ENCODE peak calls at places on chromosomes 3 and 15, in eight cellular contexts. C is right lobe of liver; D is endothelial cell; F is HFFc6; E is GM12864; P is ovary; N is CD4-positive, alpha-beta T cell; Q is bronchial epithelial cell. O is an unnamed sample.

GRCh38 chr3:133413166-133414020 is 13.5 kb downstream of the BFSP2 start:
- DNase-seq in E (no peak), N (no peak), F (peak; percentile 53), C (no peak), Q (no peak), P (no peak), D (no peak), O (no peak)

GRCh38 chr3:146554168-146554760 is 9.9 kb upstream of the PLSCR1 start:
- DNase-seq in D (no peak), E (no peak), N (no peak), P (no peak), F (no peak), C (no peak), Q (no peak), O (no peak)

GRCh38 chr3:175338775-175339535 is 479.8 kb downstream of the NAALADL2 start:
- DNase-seq in C (peak; percentile 59), E (no peak), Q (peak; percentile 72), D (no peak), N (no peak), F (peak; percentile 77), P (no peak), O (no peak)

GRCh38 chr3:17546500-17546899 is 195.9 kb downstream of the TBC1D5 start:
- DNase-seq in Q (no peak), E (no peak), C (no peak), D (no peak), P (no peak), F (no peak), N (no peak), O (no peak)

GRCh38 chr3:126612464-126613205 is 42.3 kb downstream of the TXNRD3 start:
- DNase-seq in P (no peak), F (no peak), C (no peak), D (no peak), N (no peak), Q (no peak), E (no peak), O (no peak)

GRCh38 chr15:82129769-82130168 is 84.0 kb upstream of the MEX3B start:
- DNase-seq in Q (peak; percentile 35), F (peak; percentile 87), N (no peak), E (no peak), P (no peak), D (no peak), C (no peak), O (no peak)

GRCh38 chr3:146218880-146219866 is 31.7 kb downstream of the PLSCR4 start:
- DNase-seq in F (no peak), N (peak; percentile 42), E (no peak), P (peak; percentile 73), D (peak; percentile 18), Q (peak; percentile 32), C (no peak), O (no peak)

GRCh38 chr15:47374222-47374621 is 343.1 kb upstream of the SEMA6D start:
- DNase-seq in F (peak; percentile 34), E (no peak), C (no peak), D (peak; percentile 5), N (no peak), Q (peak; percentile 47), P (no peak), O (no peak)

GRCh38 chr15:31474059-31474868 is 147.6 kb downstream of the KLF13 start:
- DNase-seq in C (peak; percentile 30), D (no peak), E (no peak), F (no peak), N (no peak), Q (no peak), P (no peak), O (no peak)

GRCh38 chr3:126540342-126540849 is 16.4 kb downstream of the CHST13 start:
- DNase-seq in D (no peak), N (peak; percentile 2), Q (peak; percentile 89), F (peak; percentile 97), E (peak; percentile 2), P (no peak), C (peak; percentile 52), O (no peak)

GRCh38 chr3:111851511-111851954 is 7.5 kb upstream of the PHLDB2 start:
- DNase-seq in N (no peak), C (no peak), Q (peak; percentile 61), D (no peak), F (peak; percentile 81), P (no peak), E (no peak), O (no peak)

GRCh38 chr3:38177175-38177574 is 11.8 kb downstream of the OXSR1 start:
- DNase-seq in P (no peak), E (no peak), F (no peak), N (no peak), C (no peak), Q (no peak), D (no peak), O (no peak)

GRCh38 chr3:31533169-31533870 is 595 bp downstream of the STT3B start:
- DNase-seq in F (peak; percentile 13), Q (peak; percentile 15), N (peak; percentile 66), E (no peak), D (peak; percentile 48), C (peak; percentile 72), P (peak; percentile 78), O (peak; percentile 60)

GRCh38 chr3:87410110-87410509 is 133.7 kb upstream of the POU1F1 start:
- DNase-seq in C (no peak), D (no peak), N (no peak), E (no peak), F (peak; percentile 41), P (no peak), Q (no peak), O (no peak)

GRCh38 chr3:88112329-88112728 is 37.4 kb upstream of the C3orf38 start:
- DNase-seq in F (no peak), Q (peak; percentile 18), C (no peak), E (no peak), N (no peak), P (no peak), D (no peak), O (no peak)

GRCh38 chr3:32140943-32141342 is 34.5 kb downstream of the GPD1L start:
- DNase-seq in D (no peak), Q (peak; percentile 40), C (no peak), E (no peak), F (no peak), N (no peak), P (no peak), O (no peak)

GRCh38 chr15:48086162-48086561 is 34.6 kb upstream of the SLC24A5 start:
- DNase-seq in Q (peak; percentile 4), N (no peak), E (no peak), P (no peak), C (no peak), F (no peak), D (no peak), O (no peak)

GRCh38 chr15:47157827-47158226 is 559.5 kb upstream of the SEMA6D start:
- DNase-seq in C (no peak), P (no peak), E (no peak), Q (no peak), F (no peak), D (no peak), N (no peak), O (no peak)

DNA sequence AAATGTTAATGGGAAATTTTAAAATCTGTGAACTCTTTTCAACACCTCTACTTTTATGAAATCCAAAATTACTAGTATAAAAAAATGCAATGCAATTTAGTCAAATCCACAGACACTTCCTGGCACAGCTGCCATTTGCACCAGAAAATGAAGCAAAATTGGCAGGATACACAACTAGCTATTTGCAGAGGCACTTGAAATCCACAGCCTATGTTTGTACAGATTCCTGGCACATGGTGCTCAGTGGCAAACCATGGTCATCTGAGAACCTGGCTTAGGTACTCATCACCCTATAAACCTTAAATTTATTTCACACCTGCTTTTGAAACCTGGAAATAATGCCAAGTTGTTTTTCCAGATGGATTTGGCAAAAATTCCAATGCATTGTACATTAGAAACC is 20.2 kb upstream of the PPM1L start:
- DNase-seq in C (peak; percentile 72), E (no peak), D (no peak), Q (no peak), F (no peak), N (no peak), P (no peak), O (no peak)
- TF ChIP-seq CTCF in C (no peak), E (no peak), D (no peak), Q (no peak), F (no peak), N (no peak), P (no peak), O (no peak)

GRCh38 chr3:5133239-5133638 is 11.1 kb downstream of the ARL8B start:
- DNase-seq in F (no peak), P (no peak), N (no peak), D (no peak), Q (no peak), C (no peak), E (no peak), O (no peak)
- TF ChIP-seq CTCF in F (no peak), P (no peak), N (no peak), D (no peak), Q (no peak), C (no peak), E (no peak), O (no peak)

GRCh38 chr3:13880811-13881156 is 913 bp upstream of the WNT7A start:
- DNase-seq in C (peak; percentile 25), Q (no peak), N (no peak), P (no peak), E (no peak), F (no peak), D (no peak), O (no peak)
- TF ChIP-seq CTCF in C (no peak), Q (no peak), N (peak; percentile 48), P (no peak), E (no peak), F (peak; percentile 5), D (no peak), O (no peak)

GRCh38 chr15:69727257-69727924 is 274.8 kb downstream of the RPLP1 start:
- DNase-seq in D (no peak), Q (no peak), N (no peak), P (no peak), E (no peak), F (no peak), C (no peak), O (no peak)
- TF ChIP-seq CTCF in D (no peak), Q (no peak), N (no peak), P (no peak), E (no peak), F (no peak), C (no peak), O (no peak)

DNA sequence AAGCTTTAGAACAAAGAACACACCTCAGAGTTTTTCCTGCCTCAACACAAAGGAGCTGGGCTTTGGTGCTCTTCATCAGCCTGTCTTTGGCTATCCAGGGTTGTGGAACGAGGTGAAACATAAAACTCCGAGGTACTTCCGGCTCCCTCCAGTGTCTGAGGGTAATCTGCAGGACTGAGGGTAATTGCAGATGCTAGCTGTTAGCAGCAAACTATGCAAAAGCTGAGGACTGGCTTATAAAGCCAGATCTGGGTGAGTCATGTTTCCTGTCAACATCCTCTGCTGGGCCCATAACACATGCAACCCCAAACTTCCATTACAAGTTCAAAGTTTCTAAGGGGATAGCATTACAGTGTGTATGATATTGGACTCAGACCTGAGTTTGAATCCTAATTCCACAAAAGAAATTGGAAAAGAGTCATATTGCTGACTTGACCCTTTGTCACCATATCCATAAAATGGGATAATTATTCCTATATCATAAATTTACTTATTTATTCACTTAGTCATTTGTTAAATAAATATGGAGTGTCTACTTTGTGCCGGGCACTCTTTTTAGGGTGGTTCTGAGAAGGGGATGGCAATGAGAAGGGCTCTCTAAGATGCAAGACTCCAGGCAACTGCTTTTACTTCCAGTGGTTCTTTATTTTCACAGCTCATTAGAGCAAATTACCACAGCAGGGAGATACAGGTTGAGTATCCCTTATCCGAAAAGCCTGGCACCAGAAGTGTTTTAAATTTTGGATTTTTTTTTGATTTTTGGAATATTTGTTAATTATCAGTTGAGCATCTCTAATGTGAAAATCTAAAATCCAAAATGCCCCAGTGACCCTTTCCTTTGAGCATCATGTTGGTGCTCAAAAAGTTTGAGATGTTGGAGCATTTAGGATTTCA is 9.5 kb upstream of the TRIM69 start:
- DNase-seq in E (peak; percentile 97), C (no peak), P (no peak), Q (peak; percentile 89), N (peak; percentile 68), F (peak; percentile 88), D (no peak), O (peak; percentile 72)
- TF ChIP-seq CTCF in E (peak; percentile 5), C (no peak), P (no peak), Q (no peak), N (no peak), F (no peak), D (no peak), O (no peak)

O was measured in natural killer cell.